ENCODE peak calls at places on chromosomes 7 and 10, in four cellular contexts. K is stomach, O is GM23248, G is esophagus squamous epithelium. Q is an unnamed sample. For H3K4me1, the result is how much of the 10 kb centered on the place peaks cover.

GRCh38 chr10:114618722-114619121 is 39.4 kb downstream of the ABLIM1 start:
- DNase-seq in O (no peak), G (no peak), K (no peak), Q (no peak)

GRCh38 chr7:114793155-114793849 is 128.6 kb upstream of the MDFIC start:
- DNase-seq in K (no peak), O (no peak), G (no peak), Q (no peak)

GRCh38 chr7:152127229-152127628 is 101.8 kb downstream of the GALNT11 start:
- DNase-seq in O (no peak), K (no peak), G (no peak), Q (no peak)

GRCh38 chr7:81949306-81949705 is 179.5 kb upstream of the HGF start:
- DNase-seq in O (no peak), K (no peak), G (no peak), Q (no peak)

GRCh38 chr7:83486957-83487356 is 162.0 kb downstream of the SEMA3E start:
- DNase-seq in O (peak), K (no peak), G (no peak), Q (no peak)

GRCh38 chr7:74365320-74366022 is 76.3 kb downstream of the CLIP2 start:
- DNase-seq in G (no peak), K (no peak), O (peak), Q (no peak)

GRCh38 chr7:123655614-123656013 is at the start of gene LMOD2:
- DNase-seq in O (no peak), K (no peak), G (no peak), Q (no peak)

GRCh38 chr7:114310344-114311118 is 104.1 kb upstream of the FOXP2 start:
- DNase-seq in G (no peak), O (no peak), K (no peak), Q (no peak)

GRCh38 chr7:144854839-144855424 is 19.1 kb upstream of the TPK1 start:
- DNase-seq in G (no peak), K (no peak), O (peak), Q (no peak)

GRCh38 chr10:122007415-122007814 is 18.5 kb downstream of the TACC2 start:
- DNase-seq in G (no peak), O (no peak), K (no peak), Q (no peak)

GRCh38 chr10:59967079-59967478 is 60.7 kb upstream of the CCDC6 start:
- DNase-seq in O (no peak), G (no peak), K (no peak), Q (no peak)

GRCh38 chr10:86785021-86785420 is 28.6 kb downstream of the BMPR1A start:
- DNase-seq in K (no peak), O (no peak), G (no peak), Q (no peak)

GRCh38 chr10:8463853-8464252 is 409.4 kb downstream of the GATA3 start:
- DNase-seq in K (no peak), O (no peak), G (no peak), Q (no peak)

GRCh38 chr10:50498465-50498864 is 125.3 kb downstream of the SGMS1 start:
- DNase-seq in G (no peak), O (no peak), K (no peak), Q (no peak)
- H3K4me1 ChIP-seq in G (under half), O (under half), K (under half), Q (under half)

GRCh38 chr7:47481656-47482012 is 100.3 kb downstream of the TNS3 start:
- DNase-seq in G (no peak), K (no peak), O (no peak), Q (no peak)
- H3K4me3 ChIP-seq in G (no peak), K (no peak), O (no peak), Q (no peak)

GRCh38 chr7:27130540-27131389 is at the start of gene HOXA4:
- DNase-seq in G (peak), K (peak), O (peak), Q (no peak)
- H3K4me1 ChIP-seq in G (under half), K (half or more), O (under half), Q (under half)

GRCh38 chr7:64558323-64558705 is 4.6 kb downstream of the ZNF680 start:
- DNase-seq in G (no peak), O (no peak), K (no peak), Q (no peak)

GRCh38 chr7:64562246-64562620 is 638 bp downstream of the ZNF680 start:
- DNase-seq in K (no peak), O (no peak), G (no peak), Q (no peak)

GRCh38 chr7:64558781-64559180 is 4.1 kb downstream of the ZNF680 start:
- DNase-seq in O (peak), G (no peak), K (no peak), Q (no peak)

GRCh38 chr7:64557601-64558322 is 5.1 kb downstream of the ZNF680 start:
- DNase-seq in K (no peak), G (no peak), O (no peak), Q (no peak)

GRCh38 chr7:64559206-64559605 is 3.7 kb downstream of the ZNF680 start:
- DNase-seq in K (no peak), O (peak), G (no peak), Q (no peak)
- H3K4me3 ChIP-seq in K (no peak), O (peak), G (no peak), Q (no peak)

DNA sequence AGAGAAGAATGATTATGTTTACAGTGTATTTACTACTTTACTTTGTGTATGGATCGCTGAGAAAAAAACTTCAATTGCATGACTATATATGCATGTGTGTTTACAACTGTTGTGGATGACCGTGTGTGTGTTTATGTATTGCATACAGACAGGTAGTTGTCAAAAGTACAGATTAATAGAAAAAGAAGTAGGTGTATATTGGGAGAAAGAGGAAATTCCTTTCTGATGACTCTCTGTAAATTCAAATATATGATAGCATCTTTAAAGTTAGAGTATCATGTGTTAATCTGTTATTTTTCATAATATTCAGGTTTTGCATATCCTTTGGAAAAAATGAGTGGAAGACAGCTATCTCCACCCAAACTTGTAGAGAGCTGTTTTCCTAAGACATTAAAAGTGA is 160.4 kb upstream of the AGR3 start:
- DNase-seq in O (peak), G (no peak), K (no peak), Q (no peak)
- H3K4me1 ChIP-seq in O (under half), G (under half), K (under half), Q (under half)

Q was measured in vagina.